ENCODE peak calls at places on chromosomes 13 and 19, in eight cellular contexts. J is cardiac muscle cell; V is A549; C is AG10803; Z is Karpas-422; W is germinal center; K is activated CD4-positive, alpha-beta T cell treated with anti-CD3 and anti-CD28 coated beads for 1 hour; I is dermis microvascular lymphatic vessel endothelial cell. X is an unnamed sample.

GRCh38 chr13:30429721-30430694 is 7.7 kb downstream of the UBE2L5 start:
- DNase-seq in J (peak), V (peak), C (peak), Z (no peak), W (no peak), K (no peak), I (no peak), X (no peak)

GRCh38 chr19:1860133-1860775 is 3.1 kb downstream of the KLF16 start:
- DNase-seq in J (peak), V (no peak), C (peak), Z (peak), W (no peak), K (peak), I (no peak), X (no peak)

GRCh38 chr13:45368571-45368970 is 27.6 kb upstream of the TPT1 start:
- DNase-seq in J (no peak), V (no peak), C (no peak), Z (no peak), W (no peak), K (no peak), I (no peak), X (no peak)

GRCh38 chr13:77555246-77555645 is 19.7 kb downstream of the SCEL start:
- DNase-seq in J (no peak), V (no peak), C (no peak), Z (no peak), W (no peak), K (no peak), I (no peak), X (no peak)

GRCh38 chr13:97058896-97059295 is 64.6 kb upstream of the OXGR1 start:
- DNase-seq in J (no peak), V (no peak), C (no peak), Z (no peak), W (no peak), K (no peak), I (no peak), X (no peak)

GRCh38 chr19:40219721-40220276 is 1.6 kb upstream of the TTC9B start:
- DNase-seq in J (peak), V (peak), C (peak), Z (no peak), W (no peak), K (no peak), I (no peak), X (no peak)

GRCh38 chr13:23674795-23675640 is 104.8 kb downstream of the TNFRSF19 start:
- DNase-seq in J (peak), V (peak), C (peak), Z (no peak), W (no peak), K (no peak), I (no peak), X (no peak)

GRCh38 chr19:15934332-15935078 is at the start of gene CYP4F11:
- DNase-seq in J (no peak), V (peak), C (no peak), Z (peak), W (no peak), K (no peak), I (no peak), X (peak)

X was measured in GM20000.